ENCODE peak calls at places on chromosomes 12 and 14, in eight cellular contexts. Z is suprapubic skin, V is heart left ventricle, Q is transverse colon, J is ovary, E is tibial nerve, M is Peyer's patch, D is GM12878. B is an unnamed sample.

GRCh38 chr12:52226446-52226845 is 6.6 kb upstream of the KRT7 start:
- DNase-seq in Z (no peak), V (no peak), Q (no peak), J (no peak), E (no peak), M (no peak), D (no peak), B (no peak)

GRCh38 chr12:5251786-5252185 is 180.1 kb upstream of the NTF3 start:
- DNase-seq in Z (no peak), V (no peak), Q (no peak), J (no peak), E (no peak), M (no peak), D (no peak), B (no peak)

GRCh38 chr14:98168196-98168985 is 1103.6 kb downstream of the BCL11B start:
- DNase-seq in Z (no peak), V (no peak), Q (no peak), J (no peak), E (no peak), M (no peak), D (no peak), B (no peak)

GRCh38 chr14:78519863-78520262 is 349.7 kb downstream of the NRXN3 start:
- DNase-seq in Z (no peak), V (peak), Q (peak), J (no peak), E (no peak), M (no peak), D (no peak), B (no peak)

GRCh38 chr12:85803231-85803630 is 33.0 kb downstream of the RASSF9 start:
- DNase-seq in Z (no peak), V (no peak), Q (no peak), J (no peak), E (no peak), M (no peak), D (no peak), B (no peak)

GRCh38 chr12:6230321-6231110 is 30.3 kb downstream of the CD9 start:
- DNase-seq in Z (peak), V (peak), Q (peak), J (no peak), E (peak), M (peak), D (peak), B (peak)

GRCh38 chr12:26691234-26691970 is 141.6 kb downstream of the ITPR2 start:
- DNase-seq in Z (no peak), V (no peak), Q (no peak), J (peak), E (no peak), M (no peak), D (no peak), B (no peak)

GRCh38 chr12:128823216-128823915 is 392 bp downstream of the SLC15A4 start:
- DNase-seq in Z (peak), V (no peak), Q (peak), J (peak), E (no peak), M (peak), D (no peak), B (no peak)

GRCh38 chr14:103669370-103669769 is 40.4 kb downstream of the KLC1 start:
- DNase-seq in Z (no peak), V (no peak), Q (no peak), J (no peak), E (no peak), M (no peak), D (no peak), B (no peak)

GRCh38 chr12:127685476-127686234 is 581.3 kb upstream of the TMEM132C start:
- DNase-seq in Z (no peak), V (no peak), Q (no peak), J (no peak), E (no peak), M (no peak), D (no peak), B (no peak)

GRCh38 chr14:26993541-26993940 is 395.7 kb upstream of the NOVA1 start:
- DNase-seq in Z (no peak), V (no peak), Q (no peak), J (no peak), E (no peak), M (no peak), D (no peak), B (no peak)

GRCh38 chr14:32470161-32470705 is 141.1 kb downstream of the AKAP6 start:
- DNase-seq in Z (no peak), V (no peak), Q (no peak), J (no peak), E (no peak), M (no peak), D (no peak), B (no peak)

GRCh38 chr14:64649383-64649998 is 54.7 kb upstream of the PLEKHG3 start:
- DNase-seq in Z (peak), V (no peak), Q (peak), J (no peak), E (peak), M (no peak), D (no peak), B (no peak)

GRCh38 chr14:69719501-69719951 is 47.4 kb upstream of the SRSF5 start:
- DNase-seq in Z (no peak), V (peak), Q (peak), J (peak), E (peak), M (no peak), D (no peak), B (no peak)

GRCh38 chr12:104684884-104685283 is 228.1 kb downstream of the CHST11 start:
- DNase-seq in Z (no peak), V (no peak), Q (no peak), J (no peak), E (no peak), M (no peak), D (no peak), B (no peak)

GRCh38 chr12:131789638-131790037 is 38.6 kb upstream of the MMP17 start:
- DNase-seq in Z (no peak), V (no peak), Q (no peak), J (no peak), E (no peak), M (no peak), D (no peak), B (no peak)

GRCh38 chr12:53100466-53101151 is 2.7 kb upstream of the SOAT2 start:
- DNase-seq in Z (peak), V (no peak), Q (no peak), J (peak), E (no peak), M (no peak), D (no peak), B (no peak)

DNA sequence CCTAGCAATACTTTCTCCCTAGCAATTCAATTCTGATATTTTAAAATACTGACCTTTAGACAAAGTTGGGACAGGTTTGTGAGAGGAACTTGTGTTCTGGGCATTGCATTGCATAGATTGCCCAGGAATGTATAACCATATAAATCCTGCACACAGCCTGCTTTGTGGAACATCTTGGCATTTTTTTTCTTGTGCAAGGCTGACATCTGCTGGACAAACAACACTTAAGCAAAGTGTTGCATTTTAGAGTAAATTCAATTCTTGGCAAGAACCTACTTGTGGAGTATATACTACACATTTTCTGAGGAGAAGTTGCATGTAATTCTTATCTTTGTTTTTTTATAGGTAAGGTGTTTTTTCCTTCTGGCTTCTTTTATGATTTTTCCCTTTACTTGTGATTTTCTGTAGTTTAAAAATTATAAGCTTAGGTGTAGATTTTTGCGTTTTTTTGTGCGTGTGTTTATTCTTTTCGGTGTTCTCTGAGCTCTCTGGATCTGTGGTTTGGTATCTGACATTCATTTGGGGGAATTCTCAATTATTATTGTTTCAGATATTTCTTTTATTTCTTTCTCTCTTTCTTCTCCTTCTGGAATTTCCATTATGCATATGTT is 26.4 kb downstream of the TESPA1 start:
- DNase-seq in Z (no peak), V (peak), Q (peak), J (no peak), E (peak), M (no peak), D (peak), B (no peak)
- TF ChIP-seq CTCF in Z (peak), V (peak), Q (peak), J (peak), E (peak), M (peak), D (peak), B (no peak)

GRCh38 chr12:122205590-122205925 is 2.0 kb downstream of the B3GNT4 start:
- DNase-seq in Z (no peak), V (no peak), Q (no peak), J (peak), E (no peak), M (no peak), D (no peak), B (no peak)
- TF ChIP-seq POLR2A in Z (no peak), V (no peak), Q (no peak), J (no peak), E (no peak), M (no peak), D (peak), B (no peak)

GRCh38 chr14:92397140-92397815 is 74.3 kb downstream of the SLC24A4 start:
- DNase-seq in Z (no peak), V (no peak), Q (no peak), J (no peak), E (no peak), M (no peak), D (no peak), B (no peak)
- TF ChIP-seq CTCF in Z (no peak), V (no peak), Q (no peak), J (no peak), E (no peak), M (no peak), D (no peak), B (no peak)

DNA sequence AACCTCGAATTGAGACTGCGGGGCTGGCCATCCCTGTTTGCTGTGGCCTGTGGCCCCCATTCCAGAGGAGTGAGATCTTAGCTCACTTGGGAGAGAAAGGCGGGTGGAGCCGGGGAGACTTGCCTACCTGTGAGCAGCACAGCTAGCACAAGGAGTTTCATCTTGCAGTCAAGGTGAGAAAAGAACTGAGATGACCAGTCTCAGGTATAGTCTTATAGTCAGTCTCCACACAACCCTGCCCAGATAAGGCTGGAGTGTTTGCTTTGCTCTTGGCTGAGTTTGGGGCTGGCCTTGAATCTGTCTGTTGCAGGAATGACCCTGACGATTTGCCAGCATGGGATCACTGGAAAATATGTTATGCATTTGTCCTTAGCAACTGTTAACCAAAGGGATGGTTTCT is at the start of gene PLA2G1B:
- DNase-seq in Z (no peak), V (no peak), Q (no peak), J (no peak), E (no peak), M (no peak), D (no peak), B (no peak)
- TF ChIP-seq POLR2A in Z (no peak), V (no peak), Q (no peak), J (no peak), E (no peak), M (no peak), D (no peak), B (no peak)

GRCh38 chr14:100122481-100123215 is 36.8 kb downstream of the DEGS2 start:
- DNase-seq in Z (no peak), V (no peak), Q (no peak), J (no peak), E (no peak), M (no peak), D (no peak), B (no peak)
- TF ChIP-seq CTCF in Z (no peak), V (peak), Q (no peak), J (no peak), E (no peak), M (peak), D (no peak), B (no peak)

GRCh38 chr14:105199093-105199492 is 18.0 kb upstream of the NUDT14 start:
- DNase-seq in Z (no peak), V (peak), Q (no peak), J (no peak), E (no peak), M (no peak), D (no peak), B (no peak)
- TF ChIP-seq POLR2A in Z (no peak), V (no peak), Q (no peak), J (no peak), E (no peak), M (no peak), D (no peak), B (no peak)

DNA sequence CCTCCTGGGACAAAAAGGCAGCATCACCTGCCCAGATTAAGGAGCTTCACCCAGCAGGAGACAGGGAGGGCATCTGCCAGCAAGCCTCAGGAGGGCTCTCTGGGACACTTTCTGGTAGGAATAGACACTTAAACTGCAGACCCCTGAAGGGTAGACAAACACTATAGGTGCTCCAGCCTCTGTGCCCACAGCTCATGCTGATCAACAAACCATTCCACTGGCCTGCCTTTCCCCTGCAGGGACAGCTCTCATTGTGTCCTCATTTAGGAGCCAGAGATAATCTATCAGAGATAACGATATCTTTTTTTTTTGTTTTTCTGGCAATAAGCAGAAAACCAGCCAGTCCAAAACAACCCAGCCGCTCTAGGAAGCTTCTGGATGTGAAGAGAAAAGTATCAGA is 251.8 kb upstream of the CCDC196 start:
- DNase-seq in Z (no peak), V (no peak), Q (no peak), J (no peak), E (no peak), M (no peak), D (no peak), B (no peak)
- TF ChIP-seq CTCF in Z (no peak), V (no peak), Q (no peak), J (no peak), E (no peak), M (no peak), D (no peak), B (no peak)

GRCh38 chr14:74231784-74232183 is 7.5 kb upstream of the VSX2 start:
- DNase-seq in Z (no peak), V (no peak), Q (no peak), J (no peak), E (no peak), M (no peak), D (no peak), B (no peak)
- TF ChIP-seq POLR2A in Z (no peak), V (no peak), Q (no peak), J (no peak), E (no peak), M (no peak), D (no peak), B (no peak)

B was measured in lower leg skin.